ENCODE peak calls at places on chromosomes 7 and 10, in seven cellular contexts. D is HCT116, Y is GM23338, M is PC-3, V is neural progenitor cell, C is MM.1S, W is hepatocyte. K is an unnamed sample.

GRCh38 chr7:74544706-74545469 is 91.2 kb downstream of the GTF2IRD1 start:
- DNase-seq in D (peak), Y (peak), M (peak), V (peak), C (peak), W (peak), K (peak)

GRCh38 chr10:77029684-77030407 is 607.8 kb downstream of the KCNMA1 start:
- DNase-seq in D (no peak), Y (no peak), M (no peak), V (no peak), C (no peak), W (no peak), K (no peak)

GRCh38 chr7:16822029-16822428 is 17.2 kb upstream of the AGR2 start:
- DNase-seq in D (no peak), Y (no peak), M (no peak), V (no peak), C (no peak), W (peak), K (no peak)

GRCh38 chr7:115707684-115708341 is 322.8 kb downstream of the TFEC start:
- DNase-seq in D (no peak), Y (no peak), M (no peak), V (no peak), C (no peak), W (no peak), K (no peak)

GRCh38 chr10:95333997-95334792 is 43.4 kb upstream of the PDLIM1 start:
- DNase-seq in D (no peak), Y (no peak), M (peak), V (no peak), C (no peak), W (no peak), K (peak)

GRCh38 chr7:51369746-51370145 is 53.1 kb upstream of the COBL start:
- DNase-seq in D (no peak), Y (peak), M (peak), V (peak), C (peak), W (peak), K (peak)

GRCh38 chr10:89235073-89235798 is 16.3 kb downstream of the LIPA start:
- DNase-seq in D (no peak), Y (no peak), M (no peak), V (peak), C (no peak), W (no peak), K (peak)

GRCh38 chr10:6014241-6014761 is 37.0 kb upstream of the IL15RA start:
- DNase-seq in D (peak), Y (peak), M (peak), V (peak), C (peak), W (peak), K (peak)

GRCh38 chr10:113704637-113705343 is 25.1 kb downstream of the CASP7 start:
- DNase-seq in D (peak), Y (peak), M (peak), V (peak), C (peak), W (peak), K (peak)

GRCh38 chr10:112969131-112969530 is 19.1 kb downstream of the TCF7L2 start:
- DNase-seq in D (no peak), Y (no peak), M (no peak), V (no peak), C (no peak), W (no peak), K (no peak)

GRCh38 chr7:19899517-19899916 is 126.1 kb upstream of the TMEM196 start:
- DNase-seq in D (no peak), Y (no peak), M (peak), V (no peak), C (no peak), W (no peak), K (peak)

GRCh38 chr10:26890956-26891355 is 30.2 kb upstream of the ABI1 start:
- DNase-seq in D (peak), Y (peak), M (peak), V (peak), C (peak), W (peak), K (peak)

GRCh38 chr7:139118234-139118802 is 8.8 kb upstream of the ZC3HAV1 start:
- DNase-seq in D (peak), Y (peak), M (peak), V (no peak), C (no peak), W (no peak), K (peak)

GRCh38 chr7:23418046-23418445 is 52.2 kb downstream of the IGF2BP3 start:
- DNase-seq in D (no peak), Y (no peak), M (peak), V (no peak), C (peak), W (no peak), K (peak)

GRCh38 chr7:31443457-31443856 is 70.4 kb upstream of the ITPRID1 start:
- DNase-seq in D (peak), Y (peak), M (peak), V (peak), C (peak), W (peak), K (peak)

GRCh38 chr7:43628431-43628830 is 45.5 kb downstream of the STK17A start:
- DNase-seq in D (no peak), Y (no peak), M (no peak), V (no peak), C (no peak), W (no peak), K (no peak)

GRCh38 chr10:2921956-2922680 is 145.2 kb upstream of the PFKP start:
- DNase-seq in D (no peak), Y (peak), M (peak), V (no peak), C (no peak), W (no peak), K (peak)

GRCh38 chr7:130481898-130482297 is 10.0 kb upstream of the MEST start:
- DNase-seq in D (no peak), Y (no peak), M (no peak), V (no peak), C (no peak), W (peak), K (peak)

GRCh38 chr10:32972929-32973328 is 14.9 kb upstream of the ITGB1 start:
- DNase-seq in D (no peak), Y (no peak), M (peak), V (no peak), C (no peak), W (no peak), K (no peak)

GRCh38 chr10:101783736-101784118 is 481 bp upstream of the NPM3 start:
- DNase-seq in D (no peak), Y (peak), M (no peak), V (peak), C (no peak), W (no peak), K (peak)

GRCh38 chr7:154863766-154864530 is 139.0 kb downstream of the PAXIP1 start:
- DNase-seq in D (no peak), Y (no peak), M (no peak), V (no peak), C (no peak), W (no peak), K (no peak)

GRCh38 chr10:2913531-2913930 is 153.8 kb upstream of the PFKP start:
- DNase-seq in D (no peak), Y (no peak), M (no peak), V (no peak), C (no peak), W (no peak), K (no peak)

GRCh38 chr10:103493362-103493871 is at the start of gene NEURL1:
- DNase-seq in D (no peak), Y (peak), M (no peak), V (peak), C (peak), W (peak), K (peak)

GRCh38 chr10:34001087-34001580 is 666.7 kb upstream of the NRP1 start:
- DNase-seq in D (no peak), Y (no peak), M (no peak), V (no peak), C (no peak), W (peak), K (no peak)

GRCh38 chr7:127189074-127189473 is 63.7 kb downstream of the GRM8 start:
- DNase-seq in D (no peak), Y (no peak), M (peak), V (no peak), C (no peak), W (no peak), K (no peak)

GRCh38 chr10:119138341-119139306 is 26.9 kb downstream of the SFXN4 start:
- DNase-seq in D (no peak), Y (no peak), M (no peak), V (no peak), C (no peak), W (no peak), K (no peak)

GRCh38 chr10:126302831-126303230 is 85.4 kb downstream of the ADAM12 start:
- DNase-seq in D (no peak), Y (peak), M (peak), V (peak), C (no peak), W (no peak), K (peak)

GRCh38 chr10:12589789-12590188 is 240.4 kb downstream of the CAMK1D start:
- DNase-seq in D (no peak), Y (no peak), M (no peak), V (no peak), C (no peak), W (no peak), K (no peak)

GRCh38 chr7:155287229-155287935 is 10.3 kb upstream of the INSIG1 start:
- DNase-seq in D (no peak), Y (no peak), M (no peak), V (no peak), C (no peak), W (no peak), K (no peak)

GRCh38 chr10:114259825-114260224 is 20.8 kb downstream of the VWA2 start:
- DNase-seq in D (no peak), Y (no peak), M (no peak), V (no peak), C (no peak), W (no peak), K (peak)

GRCh38 chr7:93117852-93118530 is at the start of gene SAMD9:
- DNase-seq in D (peak), Y (peak), M (peak), V (no peak), C (peak), W (peak), K (peak)

GRCh38 chr7:45217358-45217757 is 59.8 kb downstream of the RAMP3 start:
- DNase-seq in D (no peak), Y (no peak), M (peak), V (peak), C (no peak), W (peak), K (no peak)

GRCh38 chr10:954396-954795 is 22.9 kb upstream of the LARP4B start:
- DNase-seq in D (no peak), Y (no peak), M (no peak), V (no peak), C (no peak), W (no peak), K (no peak)

GRCh38 chr10:51832652-51833383 is 133.4 kb upstream of the CSTF2T start:
- DNase-seq in D (peak), Y (no peak), M (peak), V (peak), C (no peak), W (no peak), K (peak)

GRCh38 chr7:151409555-151410404 is at the start of gene WDR86:
- DNase-seq in D (no peak), Y (peak), M (no peak), V (peak), C (no peak), W (peak), K (no peak)
- TF ChIP-seq EZH2 in D (no peak), Y (no peak), M (no peak), V (peak), C (no peak), W (peak), K (peak)

GRCh38 chr7:5428470-5429252 is 5.0 kb upstream of the TNRC18 start:
- DNase-seq in D (no peak), Y (peak), M (peak), V (peak), C (no peak), W (peak), K (peak)

GRCh38 chr7:5429857-5430611 is 6.4 kb upstream of the TNRC18 start:
- DNase-seq in D (no peak), Y (peak), M (peak), V (peak), C (no peak), W (peak), K (peak)

GRCh38 chr7:5431485-5432118 is 8.0 kb upstream of the TNRC18 start:
- DNase-seq in D (no peak), Y (no peak), M (no peak), V (no peak), C (no peak), W (no peak), K (no peak)

GRCh38 chr7:5430612-5430947 is 6.9 kb upstream of the TNRC18 start:
- DNase-seq in D (no peak), Y (no peak), M (no peak), V (no peak), C (no peak), W (no peak), K (no peak)

GRCh38 chr7:5429253-5429856 is 5.7 kb upstream of the TNRC18 start:
- DNase-seq in D (no peak), Y (peak), M (peak), V (peak), C (no peak), W (peak), K (peak)
- TF ChIP-seq EZH2phosphoT487 in D (no peak), Y (no peak), M (no peak), V (peak), C (no peak), W (no peak), K (no peak)

GRCh38 chr7:140643416-140643815 is 2.8 kb upstream of the DENND2A start:
- DNase-seq in D (no peak), Y (no peak), M (no peak), V (no peak), C (no peak), W (no peak), K (no peak)

GRCh38 chr7:140640727-140641531 is at the start of gene DENND2A:
- DNase-seq in D (no peak), Y (peak), M (peak), V (peak), C (no peak), W (peak), K (peak)

GRCh38 chr7:140639366-140640053 is 1.1 kb downstream of the DENND2A start:
- DNase-seq in D (no peak), Y (peak), M (peak), V (peak), C (no peak), W (peak), K (peak)

GRCh38 chr7:140640060-140640611 is 477 bp downstream of the DENND2A start:
- DNase-seq in D (no peak), Y (peak), M (peak), V (peak), C (no peak), W (peak), K (peak)

GRCh38 chr7:140641532-140642191 is 1.0 kb upstream of the DENND2A start:
- DNase-seq in D (no peak), Y (peak), M (no peak), V (peak), C (no peak), W (no peak), K (no peak)
- TF ChIP-seq EZH2 in D (no peak), Y (no peak), M (no peak), V (no peak), C (no peak), W (no peak), K (no peak)

GRCh38 chr10:133187906-133188681 is 28.1 kb downstream of the KNDC1 start:
- DNase-seq in D (no peak), Y (no peak), M (no peak), V (no peak), C (no peak), W (no peak), K (no peak)

GRCh38 chr10:133189726-133190125 is 29.7 kb downstream of the KNDC1 start:
- DNase-seq in D (no peak), Y (no peak), M (no peak), V (no peak), C (no peak), W (no peak), K (no peak)

GRCh38 chr10:133187091-133187905 is 27.3 kb downstream of the KNDC1 start:
- DNase-seq in D (no peak), Y (no peak), M (no peak), V (no peak), C (no peak), W (no peak), K (no peak)

GRCh38 chr10:133190225-133190624 is 30.2 kb downstream of the KNDC1 start:
- DNase-seq in D (no peak), Y (no peak), M (no peak), V (no peak), C (no peak), W (no peak), K (no peak)

GRCh38 chr10:133189256-133189655 is 29.2 kb downstream of the KNDC1 start:
- DNase-seq in D (no peak), Y (no peak), M (no peak), V (no peak), C (no peak), W (no peak), K (no peak)
- TF ChIP-seq EZH2phosphoT487 in D (no peak), Y (no peak), M (no peak), V (no peak), C (no peak), W (no peak), K (no peak)

GRCh38 chr10:123141791-123142700 is 5.9 kb upstream of the HMX2 start:
- DNase-seq in D (no peak), Y (peak), M (no peak), V (peak), C (no peak), W (no peak), K (no peak)

GRCh38 chr10:123142701-123143161 is 5.2 kb upstream of the HMX2 start:
- DNase-seq in D (no peak), Y (peak), M (no peak), V (peak), C (no peak), W (no peak), K (no peak)

GRCh38 chr10:123144697-123145541 is 3.0 kb upstream of the HMX2 start:
- DNase-seq in D (no peak), Y (peak), M (peak), V (peak), C (no peak), W (no peak), K (peak)

GRCh38 chr10:123143825-123144168 is 4.1 kb upstream of the HMX2 start:
- DNase-seq in D (no peak), Y (no peak), M (no peak), V (no peak), C (no peak), W (no peak), K (no peak)

DNA sequence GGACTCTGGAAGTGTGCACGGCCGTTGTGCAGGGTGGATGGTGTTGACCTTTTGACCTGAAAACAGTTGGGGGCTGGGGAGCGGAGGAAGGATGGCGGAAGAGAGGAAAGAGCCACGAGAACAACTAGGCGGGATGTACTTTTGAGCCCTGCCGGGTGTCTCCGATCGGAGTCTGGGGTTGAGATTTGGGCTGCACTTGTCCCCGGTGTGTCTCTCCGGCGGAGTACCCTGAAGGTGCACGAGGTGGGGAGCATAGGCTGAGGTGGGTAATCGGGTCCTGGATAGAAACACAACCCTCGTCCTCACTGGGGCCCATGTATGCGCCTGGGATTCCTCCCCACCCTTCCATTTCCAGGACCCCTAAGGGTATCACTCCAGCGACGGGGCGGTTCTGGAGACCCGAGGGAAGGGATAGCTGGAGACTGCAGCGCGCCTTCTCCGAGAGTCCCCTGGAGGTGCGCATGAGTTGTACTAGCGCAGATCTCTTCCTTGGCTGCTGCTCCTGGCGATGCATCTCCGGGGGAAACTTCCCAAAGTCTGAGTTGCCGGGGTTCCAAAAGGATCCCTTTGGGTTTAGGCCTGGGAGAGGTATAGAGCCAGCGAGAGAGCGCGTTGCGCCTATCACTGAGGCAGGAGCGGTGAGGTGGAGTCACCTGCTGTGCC is 4.6 kb upstream of the HMX2 start:
- DNase-seq in D (no peak), Y (peak), M (no peak), V (peak), C (no peak), W (no peak), K (no peak)
- TF ChIP-seq EZH2 in D (no peak), Y (peak), M (no peak), V (peak), C (no peak), W (peak), K (peak)